ENCODE peak calls at places on chromosome 19, in seven cellular contexts. C is spleen, W is ascending aorta, X is GM06990, S is transverse colon, R is breast epithelium, U is stomach. Q is an unnamed sample.

GRCh38 chr19:58406818-58407657 is 1.4 kb upstream of the ZNF584 start:
- DNase-seq in R (no peak), S (no peak), X (no peak), W (no peak), U (no peak), C (no peak), Q (no peak)

GRCh38 chr19:45159204-45159970 is 1.4 kb downstream of the NKPD1 start:
- DNase-seq in C (no peak), S (no peak), X (no peak), W (no peak), R (no peak), U (no peak), Q (no peak)

GRCh38 chr19:18156841-18157464 is 4.0 kb downstream of the PIK3R2 start:
- DNase-seq in R (peak; percentile 74), W (no peak), S (peak; percentile 94), X (no peak), U (peak; percentile 95), C (peak; percentile 89), Q (no peak)

GRCh38 chr19:29858621-29859020 is 46.8 kb downstream of the CCNE1 start:
- DNase-seq in X (no peak), C (no peak), R (no peak), W (no peak), U (no peak), S (no peak), Q (no peak)

GRCh38 chr19:4233282-4233853 is 4.0 kb downstream of the EBI3 start:
- DNase-seq in R (no peak), U (peak; percentile 54), S (peak; percentile 57), C (peak; percentile 91), X (peak; percentile 68), W (no peak), Q (peak; percentile 78)

GRCh38 chr19:27674701-27675100 is 1538.2 kb downstream of the UQCRFS1 start:
- DNase-seq in U (peak; percentile 8), S (no peak), C (no peak), W (no peak), R (no peak), X (no peak), Q (no peak)

GRCh38 chr19:42420055-42420544 is 7.1 kb downstream of the LIPE start:
- DNase-seq in S (peak; percentile 64), C (peak; percentile 87), U (peak; percentile 48), W (no peak), R (no peak), X (peak; percentile 78), Q (peak; percentile 88)

GRCh38 chr19:49489601-49490167 is 2.3 kb downstream of the RPL13A start:
- DNase-seq in R (no peak), S (no peak), C (no peak), X (no peak), U (no peak), W (no peak), Q (peak; percentile 88)

GRCh38 chr19:13163609-13164364 is 13.6 kb downstream of the IER2 start:
- DNase-seq in R (peak; percentile 76), U (peak; percentile 76), W (peak; percentile 55), S (peak; percentile 80), C (peak; percentile 89), X (peak; percentile 68), Q (peak; percentile 48)

GRCh38 chr19:53545271-53546065 is 7.5 kb downstream of the ZNF331 start:
- DNase-seq in U (no peak), W (no peak), X (no peak), C (no peak), R (no peak), S (no peak), Q (no peak)

GRCh38 chr19:36115453-36116343 is at the start of gene TBCB:
- DNase-seq in R (no peak), W (peak; percentile 19), U (peak; percentile 84), X (no peak), C (peak; percentile 96), S (peak; percentile 90), Q (no peak)

GRCh38 chr19:14006766-14007562 is 844 bp upstream of the RFX1 start:
- DNase-seq in S (no peak), W (no peak), U (no peak), X (no peak), C (peak; percentile 96), R (no peak), Q (no peak)

GRCh38 chr19:46202872-46203860 is 26.4 kb upstream of the IGFL1 start:
- DNase-seq in S (no peak), C (no peak), U (no peak), W (no peak), R (no peak), X (no peak), Q (no peak)

GRCh38 chr19:55519461-55520311 is 17.2 kb downstream of the SBK2 start:
- DNase-seq in U (no peak), W (no peak), S (no peak), X (no peak), R (no peak), C (no peak), Q (no peak)

GRCh38 chr19:33008738-33009137 is 36.7 kb downstream of the FAAP24 start:
- DNase-seq in W (no peak), R (no peak), C (no peak), U (no peak), S (no peak), X (no peak), Q (no peak)

GRCh38 chr19:56111601-56112312 is 9.3 kb downstream of the ZNF787 start:
- DNase-seq in X (peak; percentile 65), S (peak; percentile 86), R (no peak), W (no peak), U (peak; percentile 72), C (peak; percentile 94), Q (peak; percentile 83)

GRCh38 chr19:47419037-47419783 is at the start of gene MEIS3:
- DNase-seq in R (no peak), S (no peak), C (no peak), U (no peak), X (no peak), W (no peak), Q (no peak)

GRCh38 chr19:7706188-7706530 is 4.2 kb upstream of the FCER2 start:
- DNase-seq in U (no peak), C (no peak), S (no peak), X (no peak), R (no peak), W (no peak), Q (no peak)

GRCh38 chr19:8423821-8424223 is 10.7 kb downstream of the MARCHF2 start:
- DNase-seq in U (peak; percentile 89), S (peak; percentile 84), X (no peak), R (peak; percentile 90), W (peak; percentile 88), C (peak; percentile 84), Q (no peak)

GRCh38 chr19:55620410-55620809 is 4.0 kb downstream of the ZNF784 start:
- DNase-seq in R (no peak), W (no peak), X (no peak), S (no peak), C (no peak), U (no peak), Q (no peak)

GRCh38 chr19:38142176-38143035 is 81.6 kb downstream of the DPF1 start:
- DNase-seq in U (peak; percentile 34), R (no peak), C (no peak), S (peak; percentile 15), X (no peak), W (no peak), Q (peak; percentile 35)

GRCh38 chr19:7909471-7910067 is 5.1 kb upstream of the TGFBR3L start:
- DNase-seq in X (no peak), S (no peak), W (no peak), C (peak; percentile 74), R (no peak), U (no peak), Q (no peak)

GRCh38 chr19:17078920-17079709 is 3.5 kb downstream of the MYO9B start:
- DNase-seq in S (no peak), X (no peak), W (no peak), C (no peak), R (no peak), U (no peak), Q (peak; percentile 44)
- H3K4me3 ChIP-seq in S (peak overlapping the region; percentile 6), X (peak overlapping the region; percentile 98), W (peak overlapping the region; percentile 59), C (peak overlapping the region; percentile 21), R (peak overlapping the region; percentile 36), U (peak overlapping the region; percentile 37), Q (peak overlapping the region; percentile 92)

DNA sequence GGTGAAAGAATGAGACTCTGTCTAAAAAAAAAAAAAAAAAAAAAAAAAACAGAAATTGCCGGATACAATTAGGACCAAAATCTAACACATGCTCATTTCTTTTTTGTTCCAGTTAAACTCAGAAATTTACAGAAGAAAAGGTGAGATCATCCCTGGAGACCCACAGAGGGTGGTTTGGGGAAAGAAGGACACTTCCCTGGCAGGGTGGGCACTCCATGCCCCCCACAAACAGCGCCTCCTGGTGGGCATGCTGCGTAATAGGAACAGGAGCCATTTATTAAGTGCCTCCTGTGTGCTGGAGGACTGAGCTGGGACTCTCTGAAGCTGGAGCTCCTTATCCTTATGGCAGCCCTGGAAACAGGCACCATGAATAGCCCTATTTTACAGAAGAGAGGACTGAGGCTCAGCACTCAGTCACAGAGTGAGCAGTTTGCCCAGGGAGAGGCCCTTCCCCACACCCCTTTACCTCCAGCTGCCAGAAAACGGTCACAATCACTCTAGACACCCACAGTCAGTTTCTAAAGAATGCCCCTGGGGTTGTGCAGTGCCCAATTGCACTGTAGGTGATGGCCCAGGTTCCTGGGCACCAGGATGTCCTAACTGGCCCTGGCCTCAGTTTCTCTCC is 10.1 kb downstream of the C19orf38 start:
- DNase-seq in U (no peak), X (no peak), R (no peak), S (no peak), C (no peak), W (no peak), Q (peak; percentile 57)
- TF ChIP-seq CTCF in U (peak; percentile 12), X (peak; percentile 94), R (no peak), S (peak; percentile 47), C (peak; percentile 58), W (peak; percentile 37), Q (peak; percentile 91)

GRCh38 chr19:44055870-44056269 is 4.0 kb downstream of the ZNF223 start:
- DNase-seq in W (no peak), S (no peak), X (no peak), R (no peak), U (no peak), C (no peak), Q (no peak)

GRCh38 chr19:44061038-44061437 is 9.2 kb downstream of the ZNF223 start:
- DNase-seq in X (no peak), C (no peak), R (no peak), S (no peak), U (no peak), W (no peak), Q (no peak)

DNA sequence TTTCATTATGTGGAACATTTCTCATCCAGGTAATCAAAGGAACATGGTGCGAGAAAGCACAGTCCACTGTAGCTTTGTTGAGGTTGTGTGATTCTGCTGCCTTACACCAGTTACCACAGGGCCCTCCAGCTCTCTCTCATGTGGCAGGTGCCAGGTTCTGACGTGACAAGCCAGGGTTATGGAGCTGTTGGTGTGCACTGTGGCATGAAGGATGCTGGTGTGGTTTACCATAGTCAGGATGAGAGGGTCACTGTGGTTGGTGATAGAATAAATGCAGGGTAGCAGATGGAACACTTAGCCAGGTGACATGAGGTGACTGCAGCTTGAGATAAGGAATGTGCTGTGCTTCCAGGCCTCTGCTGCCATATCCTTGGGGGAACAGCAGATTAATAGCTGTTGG is 7.4 kb downstream of the ZNF223 start:
- DNase-seq in S (no peak), W (no peak), R (no peak), X (no peak), U (no peak), C (no peak), Q (no peak)
- H3K4me3 ChIP-seq in S (no peak overlapping the region), W (no peak overlapping the region), R (no peak overlapping the region), X (no peak overlapping the region), U (no peak overlapping the region), C (no peak overlapping the region), Q (no peak overlapping the region)

DNA sequence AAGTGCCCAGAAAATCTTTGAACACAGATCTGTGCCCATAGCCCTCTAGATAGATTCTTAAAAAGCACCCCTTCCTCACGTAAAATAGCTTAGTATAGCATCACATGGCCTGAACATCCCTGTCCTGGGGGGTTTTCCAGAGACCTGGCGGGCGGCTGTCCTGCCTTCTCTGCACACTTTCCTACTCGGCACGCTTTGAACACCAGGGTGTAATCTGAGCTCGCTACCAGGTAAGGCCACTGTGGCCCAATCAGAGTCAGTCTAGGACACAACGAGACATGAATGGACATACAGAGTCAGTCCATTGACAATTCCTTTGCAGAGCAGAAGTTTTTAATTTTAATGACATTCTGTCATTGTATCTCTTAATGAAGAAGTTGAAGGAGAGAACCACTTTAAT is 8.1 kb downstream of the CYP2A13 start:
- DNase-seq in X (no peak), C (no peak), R (no peak), W (no peak), S (no peak), U (no peak), Q (no peak)
- TF ChIP-seq CTCF in X (no peak), C (no peak), R (no peak), W (no peak), S (no peak), U (no peak), Q (no peak)